ENCODE peak calls at places on chromosomes 7 and 10, in ten cellular contexts. G is WERI-Rb-1, I is RWPE2, Y is HCT116, H is sigmoid colon, A is Panc1, Q is cardiac muscle cell, V is heart right ventricle, M is PC-3, T is fibroblast of lung. L is an unnamed sample. For H3K36me3, the result is how much of the 10 kb centered on the place peaks cover.

GRCh38 chr10:17523917-17524316 is 69.5 kb upstream of the ST8SIA6 start:
- DNase-seq in T (no peak), G (no peak), H (no peak), I (no peak), Y (no peak), Q (no peak), A (no peak), M (no peak), V (no peak), L (no peak)

GRCh38 chr7:112290065-112290464 is 83.6 kb downstream of the ZNF277 start:
- DNase-seq in Q (no peak), H (no peak), M (peak), G (no peak), T (peak), Y (no peak), A (no peak), I (no peak), V (no peak), L (no peak)

GRCh38 chr7:103862302-103863035 is 127.0 kb downstream of the RELN start:
- DNase-seq in V (no peak), G (no peak), H (no peak), Q (no peak), I (no peak), T (no peak), A (no peak), M (no peak), Y (no peak), L (no peak)

GRCh38 chr7:38169862-38170261 is 8.2 kb upstream of the STARD3NL start:
- DNase-seq in G (no peak), M (peak), V (no peak), A (peak), I (no peak), T (peak), H (peak), Q (no peak), Y (no peak), L (no peak)

GRCh38 chr7:82183633-82184032 is 259.9 kb downstream of the CACNA2D1 start:
- DNase-seq in Q (no peak), T (peak), I (no peak), M (peak), G (no peak), A (no peak), H (no peak), Y (no peak), V (no peak), L (no peak)

GRCh38 chr7:101891936-101892640 is 74.7 kb downstream of the CUX1 start:
- DNase-seq in I (no peak), G (no peak), A (no peak), M (no peak), Q (no peak), T (peak), Y (no peak), H (no peak), V (no peak), L (no peak)

GRCh38 chr10:71755179-71755879 is 18.0 kb downstream of the VSIR start:
- DNase-seq in M (no peak), V (no peak), G (no peak), I (no peak), Q (no peak), A (no peak), Y (no peak), H (no peak), T (no peak), L (no peak)

GRCh38 chr7:104179178-104179577 is 28.6 kb downstream of the ORC5 start:
- DNase-seq in G (no peak), Q (no peak), A (no peak), I (no peak), Y (no peak), T (no peak), V (no peak), M (peak), H (no peak), L (no peak)

GRCh38 chr10:95651346-95652115 is 5.0 kb downstream of the ALDH18A1 start:
- DNase-seq in G (no peak), A (no peak), I (no peak), M (no peak), Y (no peak), T (peak), Q (no peak), H (no peak), V (no peak), L (no peak)

GRCh38 chr10:14648936-14649335 is 125.8 kb downstream of the FAM107B start:
- DNase-seq in I (no peak), T (no peak), V (no peak), Y (no peak), G (no peak), H (no peak), A (no peak), Q (no peak), M (no peak), L (no peak)
- H3K4me3 ChIP-seq in I (no peak), T (no peak), V (no peak), Y (no peak), G (no peak), H (no peak), A (no peak), Q (no peak), M (no peak), L (no peak)

GRCh38 chr10:98694014-98694413 is 247.3 kb upstream of the HPS1 start:
- DNase-seq in V (no peak), Q (no peak), Y (no peak), A (no peak), H (no peak), I (no peak), M (no peak), G (no peak), T (no peak), L (no peak)
- TF ChIP-seq CTCF in V (no peak), Q (no peak), Y (no peak), A (no peak), H (no peak), I (no peak), M (no peak), G (no peak), T (no peak), L (no peak)

GRCh38 chr7:152133804-152134203 is 108.3 kb downstream of the GALNT11 start:
- DNase-seq in Q (no peak), V (no peak), Y (no peak), H (no peak), T (no peak), I (no peak), M (no peak), G (no peak), A (no peak), L (no peak)

GRCh38 chr7:152140560-152140959 is 115.1 kb downstream of the GALNT11 start:
- DNase-seq in H (no peak), I (no peak), Q (no peak), Y (no peak), M (no peak), V (no peak), T (no peak), A (no peak), G (no peak), L (no peak)

GRCh38 chr7:152136623-152137022 is 111.1 kb downstream of the GALNT11 start:
- DNase-seq in G (no peak), A (no peak), I (no peak), M (no peak), Y (no peak), Q (peak), H (no peak), V (no peak), T (peak), L (peak)

GRCh38 chr7:152140067-152140466 is 114.6 kb downstream of the GALNT11 start:
- DNase-seq in V (no peak), H (no peak), Y (no peak), Q (no peak), M (no peak), A (no peak), G (no peak), I (no peak), T (no peak), L (no peak)

DNA sequence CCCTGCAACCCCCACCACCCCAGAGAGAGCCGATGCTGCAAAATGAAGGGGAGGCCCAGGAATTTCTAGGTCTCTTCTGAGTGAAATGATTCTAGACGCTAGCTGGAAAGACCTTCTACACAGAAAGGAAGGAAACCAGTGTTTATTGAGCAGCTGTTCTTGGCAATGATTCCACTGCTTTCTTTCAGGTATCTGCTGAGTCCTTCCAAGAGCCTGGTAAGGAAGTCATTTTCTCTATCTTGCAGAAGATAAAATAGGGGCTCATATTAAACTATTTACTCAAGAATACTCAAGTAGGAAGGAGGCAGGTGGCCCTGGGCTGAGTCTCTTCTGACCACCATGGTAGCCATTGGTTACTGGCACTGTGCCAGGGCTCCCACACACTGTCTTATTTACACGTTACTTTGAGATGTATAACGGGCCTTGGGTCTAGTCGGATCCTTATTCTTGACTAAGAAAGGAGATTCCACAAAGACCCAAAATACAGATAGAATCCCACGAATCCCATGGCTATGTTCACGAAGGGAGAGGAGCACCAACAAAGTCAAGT is 112.1 kb downstream of the GALNT11 start:
- DNase-seq in H (no peak), V (no peak), T (peak), G (no peak), I (no peak), Y (no peak), M (peak), Q (no peak), A (no peak), L (no peak)
- H3K36me3 ChIP-seq in H (under half), V (under half), T (under half), G (half or more), I (half or more), Y (under half), M (under half), Q (under half), A (under half), L (under half)

DNA sequence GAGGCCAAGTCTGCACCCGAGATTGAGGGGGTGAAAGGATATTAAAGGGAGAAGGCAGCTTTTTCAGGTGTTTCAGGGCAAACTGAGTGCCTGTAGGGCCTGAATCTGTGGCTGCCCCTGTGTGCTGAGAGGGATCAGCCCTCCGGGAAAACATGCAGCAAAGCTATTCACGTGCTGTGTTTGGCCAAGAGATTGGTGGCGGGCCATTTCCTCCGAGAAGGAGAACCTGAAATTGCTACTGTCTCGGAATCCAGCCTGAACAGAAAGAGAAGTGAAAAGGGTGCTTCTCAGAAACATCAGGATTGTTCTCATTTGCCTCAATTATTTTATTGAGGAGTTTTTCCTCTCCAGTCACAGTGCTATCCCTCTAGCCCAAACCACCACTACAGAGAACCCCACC is 16.0 kb downstream of the GIMAP5 start:
- DNase-seq in A (no peak), Q (no peak), M (no peak), I (no peak), H (no peak), T (no peak), Y (no peak), G (no peak), V (no peak), L (no peak)
- H3K4me3 ChIP-seq in A (no peak), Q (no peak), M (no peak), I (no peak), H (no peak), T (no peak), Y (no peak), G (no peak), V (no peak), L (no peak)

GRCh38 chr7:142901426-142902259 is 16.1 kb upstream of the TRPV6 start:
- DNase-seq in H (no peak), I (no peak), M (no peak), A (no peak), Q (no peak), G (peak), V (no peak), Y (no peak), T (no peak), L (no peak)
- TF ChIP-seq CTCF in H (no peak), I (no peak), M (no peak), A (no peak), Q (no peak), G (no peak), V (no peak), Y (no peak), T (no peak), L (no peak)

GRCh38 chr7:45033931-45034290 is 33.9 kb downstream of the CCM2 start:
- DNase-seq in T (no peak), H (no peak), I (peak), G (peak), A (no peak), M (no peak), Y (no peak), V (peak), Q (no peak), L (no peak)
- H3K36me3 ChIP-seq in T (under half), H (under half), I (under half), G (under half), A (under half), M (under half), Y (under half), V (under half), Q (under half), L (under half)

GRCh38 chr7:7989133-7989984 is 20.8 kb downstream of the GLCCI1 start:
- DNase-seq in A (no peak), Q (no peak), Y (no peak), I (no peak), V (no peak), M (no peak), T (no peak), H (no peak), G (no peak), L (no peak)
- H3K4me3 ChIP-seq in A (no peak), Q (no peak), Y (no peak), I (no peak), V (no peak), M (peak), T (no peak), H (no peak), G (no peak), L (no peak)

GRCh38 chr7:131106681-131107342 is 220.9 kb upstream of the MKLN1 start:
- DNase-seq in M (peak), A (no peak), Y (no peak), Q (peak), V (peak), G (peak), H (peak), I (peak), T (peak), L (no peak)

GRCh38 chr7:131109011-131109756 is 218.5 kb upstream of the MKLN1 start:
- DNase-seq in T (peak), H (no peak), I (no peak), M (peak), A (no peak), Q (no peak), V (no peak), G (no peak), Y (no peak), L (no peak)

GRCh38 chr7:131105803-131106680 is 221.6 kb upstream of the MKLN1 start:
- DNase-seq in Y (no peak), Q (peak), V (peak), T (peak), G (peak), I (peak), H (peak), A (no peak), M (peak), L (no peak)

GRCh38 chr7:131108212-131108980 is 219.3 kb upstream of the MKLN1 start:
- DNase-seq in Y (no peak), M (peak), H (no peak), I (no peak), V (peak), T (peak), Q (no peak), G (no peak), A (no peak), L (no peak)

DNA sequence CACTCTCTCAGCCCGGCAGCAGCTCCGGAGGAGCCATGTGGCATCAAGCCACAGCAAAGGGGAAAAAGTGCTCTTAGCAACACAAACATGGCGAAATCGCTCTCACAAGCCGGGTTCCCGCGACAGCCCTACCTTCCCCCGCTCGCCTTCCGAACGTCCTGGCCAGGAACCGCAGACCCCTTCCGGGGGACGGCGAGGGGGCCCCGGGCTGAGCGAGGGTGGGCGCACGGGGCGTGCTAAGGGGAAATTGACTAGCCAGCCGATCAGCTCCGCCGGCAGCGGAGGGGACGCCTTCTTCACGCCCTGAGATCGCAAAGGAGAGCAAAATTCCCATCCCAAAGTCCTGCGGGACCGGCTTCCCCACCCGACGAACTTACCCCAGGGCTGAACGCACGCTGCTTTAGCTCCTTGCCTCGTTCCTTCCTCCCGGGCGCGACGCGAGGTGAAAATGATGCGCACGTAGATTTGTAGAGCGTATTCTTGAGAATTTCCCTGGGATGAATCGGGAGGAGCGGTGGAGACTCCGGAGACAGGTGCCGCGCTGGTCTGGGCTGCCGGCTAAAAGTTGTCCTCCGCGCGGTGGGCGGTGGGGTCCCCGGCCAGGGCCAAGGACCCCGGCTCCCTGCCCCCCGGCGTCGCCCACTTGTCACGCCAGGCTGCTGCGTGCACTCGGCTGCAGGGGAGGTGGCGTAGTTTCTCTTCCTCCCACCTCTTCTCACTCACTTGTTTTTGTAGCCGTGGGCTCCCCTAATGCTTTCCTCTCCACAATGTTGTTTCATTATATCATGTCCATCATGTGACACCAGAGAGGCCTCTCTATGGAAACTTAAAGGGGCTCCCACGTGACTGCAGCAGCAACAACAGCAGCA is 220.1 kb upstream of the MKLN1 start:
- DNase-seq in G (peak), M (peak), Y (peak), Q (peak), I (no peak), H (peak), T (peak), A (peak), V (peak), L (no peak)
- TF ChIP-seq CTCF in G (no peak), M (no peak), Y (no peak), Q (no peak), I (no peak), H (no peak), T (no peak), A (no peak), V (no peak), L (no peak)

L was measured in BJ.